ENCODE peak calls at places on chromosomes 12 and 14, in ten cellular contexts. F is adrenal gland; A is tibial artery; O is body of pancreas; R is CD8-positive, alpha-beta T cell; L is stomach; G is pancreas; C is ovary; T is A549; S is GM23338. J is an unnamed sample.

GRCh38 chr12:48925218-48925871 is at the start of gene FKBP11:
- DNase-seq in T (peak; percentile 68), F (peak; percentile 69), C (peak; percentile 69), S (peak; percentile 91), O (peak; percentile 71), L (peak; percentile 71), R (peak; percentile 72), G (peak; percentile 89), A (peak; percentile 37), J (peak; percentile 75)

GRCh38 chr14:84128025-84128424 is 1401.9 kb upstream of the FLRT2 start:
- DNase-seq in S (no peak), O (no peak), G (no peak), A (no peak), F (no peak), R (no peak), T (no peak), C (no peak), L (no peak), J (no peak)

GRCh38 chr12:31323466-31324115 is 2.4 kb downstream of the SINHCAF start:
- DNase-seq in T (peak; percentile 30), S (peak; percentile 56), F (peak; percentile 62), O (no peak), R (peak; percentile 31), A (peak; percentile 41), L (peak; percentile 51), C (peak; percentile 82), G (no peak), J (peak; percentile 76)

GRCh38 chr14:103749860-103750259 is 34.2 kb downstream of the ZFYVE21 start:
- DNase-seq in G (no peak), O (no peak), S (no peak), A (no peak), L (no peak), T (no peak), F (no peak), R (no peak), C (no peak), J (no peak)

GRCh38 chr14:99605299-99605961 is 1.4 kb upstream of the CCDC85C start:
- DNase-seq in R (peak; percentile 67), G (peak; percentile 79), L (peak; percentile 74), S (peak; percentile 48), F (peak; percentile 87), T (peak; percentile 64), A (peak; percentile 44), C (peak; percentile 71), O (peak; percentile 71), J (no peak)

GRCh38 chr12:98053202-98053601 is 462.2 kb upstream of the TMPO start:
- DNase-seq in F (no peak), L (no peak), T (no peak), G (no peak), A (no peak), C (no peak), R (no peak), S (no peak), O (no peak), J (no peak)

GRCh38 chr12:93302331-93303229 is 75.1 kb upstream of the NUDT4 start:
- DNase-seq in R (no peak), G (no peak), T (no peak), L (no peak), S (no peak), A (peak; percentile 42), O (no peak), F (no peak), C (no peak), J (peak; percentile 79)

GRCh38 chr12:46958599-46959290 is 120.7 kb upstream of the PCED1B start:
- DNase-seq in O (no peak), S (no peak), F (no peak), A (no peak), T (peak; percentile 41), G (no peak), C (no peak), R (no peak), L (no peak), J (no peak)

GRCh38 chr14:99632410-99633035 is 12.4 kb upstream of the HHIPL1 start:
- DNase-seq in G (no peak), A (no peak), F (no peak), C (no peak), O (no peak), T (no peak), R (no peak), L (no peak), S (no peak), J (no peak)

GRCh38 chr14:95255487-95255886 is 64.2 kb downstream of the CLMN start:
- DNase-seq in L (peak; percentile 86), S (peak; percentile 83), R (no peak), T (peak; percentile 81), C (no peak), F (peak; percentile 47), O (peak; percentile 59), G (no peak), A (peak; percentile 33), J (peak; percentile 40)

GRCh38 chr12:27272375-27273028 is 28.4 kb downstream of the STK38L start:
- DNase-seq in O (peak; percentile 30), T (no peak), S (no peak), L (no peak), C (no peak), G (no peak), A (no peak), R (no peak), F (no peak), J (no peak)

GRCh38 chr12:6840428-6841138 is at the start of gene GNB3:
- DNase-seq in L (no peak), T (no peak), R (no peak), S (no peak), O (no peak), C (no peak), G (no peak), A (no peak), F (peak; percentile 77), J (no peak)

GRCh38 chr12:68761901-68762630 is 16.1 kb downstream of the SLC35E3 start:
- DNase-seq in O (no peak), G (no peak), T (no peak), L (no peak), A (no peak), F (peak; percentile 65), C (no peak), S (no peak), R (no peak), J (no peak)

GRCh38 chr12:27922591-27923139 is 49.9 kb downstream of the PTHLH start:
- DNase-seq in G (no peak), L (no peak), F (peak; percentile 87), R (no peak), A (no peak), O (peak; percentile 53), T (no peak), S (no peak), C (peak; percentile 18), J (no peak)

GRCh38 chr14:99273025-99273723 is 1.2 kb upstream of the BCL11B start:
- DNase-seq in T (peak; percentile 54), G (no peak), S (peak; percentile 73), L (peak; percentile 26), R (no peak), O (no peak), A (no peak), C (peak; percentile 23), F (no peak), J (no peak)

GRCh38 chr12:88035907-88036289 is 6.7 kb upstream of the C12orf50 start:
- DNase-seq in T (no peak), L (no peak), O (no peak), G (no peak), F (no peak), C (no peak), R (no peak), S (peak; percentile 4), A (no peak), J (no peak)
- H3K27ac ChIP-seq in T (peak overlapping the region; percentile 93), L (peak overlapping the region; percentile 83), O (peak overlapping the region; percentile 87), G (peak overlapping the region; percentile 80), F (no peak overlapping the region), C (peak overlapping the region; percentile 62), R (peak overlapping the region; percentile 67), S (no peak overlapping the region), A (peak overlapping the region; percentile 72), J (peak overlapping the region; percentile 67)

GRCh38 chr12:116130431-116130830 is 147.1 kb downstream of the MED13L start:
- DNase-seq in F (no peak), R (no peak), C (no peak), A (no peak), S (no peak), G (no peak), O (no peak), L (no peak), T (no peak), J (no peak)

GRCh38 chr12:116136340-116136739 is 141.2 kb downstream of the MED13L start:
- DNase-seq in L (no peak), T (no peak), G (no peak), O (no peak), S (no peak), A (no peak), F (no peak), C (no peak), R (no peak), J (no peak)

GRCh38 chr12:116133609-116134214 is 143.8 kb downstream of the MED13L start:
- DNase-seq in O (no peak), A (no peak), R (no peak), L (no peak), F (no peak), T (no peak), G (no peak), S (no peak), C (no peak), J (no peak)

GRCh38 chr12:116135209-116135930 is 142.1 kb downstream of the MED13L start:
- DNase-seq in S (no peak), F (peak; percentile 78), G (no peak), L (no peak), C (no peak), T (peak; percentile 28), O (no peak), R (no peak), A (no peak), J (no peak)

GRCh38 chr12:116133149-116133548 is 144.3 kb downstream of the MED13L start:
- DNase-seq in T (no peak), O (no peak), S (no peak), A (no peak), F (no peak), R (no peak), G (no peak), L (no peak), C (no peak), J (no peak)
- H3K27ac ChIP-seq in T (peak overlapping the region; percentile 41), O (no peak overlapping the region), S (peak overlapping the region; percentile 23), A (no peak overlapping the region), F (no peak overlapping the region), R (no peak overlapping the region), G (no peak overlapping the region), L (no peak overlapping the region), C (no peak overlapping the region), J (no peak overlapping the region)

DNA sequence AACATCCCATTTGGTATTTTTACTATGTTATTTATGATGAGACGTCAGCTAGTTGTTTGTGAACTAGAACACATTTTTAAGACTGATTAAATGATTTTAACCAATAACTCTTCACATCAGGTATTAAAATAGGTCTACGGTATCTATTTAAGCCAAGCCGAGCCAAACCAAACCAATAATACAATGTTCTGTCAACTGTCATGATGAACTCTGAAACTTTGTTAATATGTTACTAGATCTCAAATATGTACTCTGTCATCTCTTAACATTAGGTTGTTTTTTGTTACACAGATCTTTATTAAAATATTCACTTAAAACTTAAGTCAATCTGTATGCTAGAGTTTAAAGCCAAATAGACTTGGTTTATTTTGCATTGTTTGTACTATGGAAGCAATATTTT is 1.0 kb downstream of the ART4 start:
- DNase-seq in R (no peak), A (no peak), C (no peak), L (no peak), S (no peak), G (no peak), F (no peak), O (no peak), T (no peak), J (no peak)
- H3K27ac ChIP-seq in R (no peak overlapping the region), A (peak overlapping the region; percentile 80), C (no peak overlapping the region), L (no peak overlapping the region), S (no peak overlapping the region), G (peak overlapping the region; percentile 77), F (peak overlapping the region; percentile 58), O (peak overlapping the region; percentile 48), T (peak overlapping the region; percentile 86), J (peak overlapping the region; percentile 89)

GRCh38 chr12:3816266-3816665 is 56.9 kb downstream of the PARP11 start:
- DNase-seq in R (no peak), O (no peak), C (no peak), L (no peak), S (no peak), G (no peak), T (no peak), F (no peak), A (no peak), J (no peak)
- H3K27ac ChIP-seq in R (no peak overlapping the region), O (no peak overlapping the region), C (peak overlapping the region; percentile 67), L (no peak overlapping the region), S (no peak overlapping the region), G (no peak overlapping the region), T (no peak overlapping the region), F (no peak overlapping the region), A (no peak overlapping the region), J (no peak overlapping the region)

J was measured in coronary artery.